ENCODE peak calls at places on chromosome 10, in four cellular contexts. K, Z, P and T are unnamed samples.

GRCh38 chr10:91511549-91512330 is 101.6 kb downstream of the HECTD2 start:
- DNase-seq in K (no peak), Z (peak), P (no peak), T (peak)

GRCh38 chr10:102648889-102649752 is 4.8 kb downstream of the TRIM8 start:
- DNase-seq in K (no peak), Z (no peak), P (no peak), T (no peak)

GRCh38 chr10:104809288-104810090 is 168.4 kb downstream of the SORCS3 start:
- DNase-seq in K (peak), Z (no peak), P (peak), T (no peak)

GRCh38 chr10:132452651-132453469 is 55.9 kb downstream of the PWWP2B start:
- DNase-seq in K (no peak), Z (peak), P (peak), T (peak)

GRCh38 chr10:3150961-3151360 is 21.6 kb downstream of the PITRM1 start:
- DNase-seq in K (no peak), Z (no peak), P (no peak), T (no peak)

GRCh38 chr10:74887614-74888284 is 61.3 kb downstream of the KAT6B start:
- DNase-seq in K (no peak), Z (no peak), P (no peak), T (no peak)

GRCh38 chr10:65628777-65629176 is 1297.1 kb upstream of the LRRTM3 start:
- DNase-seq in K (no peak), Z (no peak), P (no peak), T (no peak)

GRCh38 chr10:92052741-92053140 is 129.2 kb downstream of the BTAF1 start:
- DNase-seq in K (no peak), Z (no peak), P (no peak), T (no peak)

GRCh38 chr10:49079499-49079898 is 35.8 kb downstream of the VSTM4 start:
- DNase-seq in K (no peak), Z (no peak), P (no peak), T (no peak)

GRCh38 chr10:60687679-60688078 is 90.6 kb upstream of the CDK1 start:
- DNase-seq in K (no peak), Z (no peak), P (no peak), T (no peak)

GRCh38 chr10:19788075-19788686 is 28.1 kb upstream of the PLXDC2 start:
- DNase-seq in K (no peak), Z (peak), P (peak), T (no peak)

GRCh38 chr10:20877986-20878979 is 18.8 kb downstream of the NEBL start:
- DNase-seq in K (no peak), Z (no peak), P (no peak), T (peak)

GRCh38 chr10:113052076-113052830 is 102.2 kb downstream of the TCF7L2 start:
- DNase-seq in K (no peak), Z (peak), P (no peak), T (no peak)

GRCh38 chr10:103396789-103397087 is 312 bp downstream of the PDCD11 start:
- DNase-seq in K (no peak), Z (peak), P (no peak), T (no peak)

GRCh38 chr10:98433881-98434732 is 12.6 kb downstream of the HPS1 start:
- DNase-seq in K (no peak), Z (no peak), P (no peak), T (no peak)

GRCh38 chr10:8124436-8124835 is 69.9 kb downstream of the GATA3 start:
- DNase-seq in K (no peak), Z (no peak), P (no peak), T (no peak)

GRCh38 chr10:71211759-71212248 is 566 bp upstream of the UNC5B start:
- DNase-seq in K (no peak), Z (no peak), P (peak), T (no peak)

GRCh38 chr10:12656518-12657142 is 307.3 kb downstream of the CAMK1D start:
- DNase-seq in K (no peak), Z (peak), P (peak), T (peak)

GRCh38 chr10:14093735-14094484 is 236.8 kb downstream of the FRMD4A start:
- DNase-seq in K (no peak), Z (no peak), P (no peak), T (peak)

GRCh38 chr10:102613286-102613685 is 31.0 kb upstream of the TRIM8 start:
- DNase-seq in K (no peak), Z (no peak), P (no peak), T (no peak)

GRCh38 chr10:133097961-133098360 is 10.2 kb downstream of the ADGRA1 start:
- DNase-seq in K (no peak), Z (no peak), P (no peak), T (no peak)

GRCh38 chr10:34290412-34291082 is 524.5 kb downstream of the PARD3 start:
- DNase-seq in K (no peak), Z (no peak), P (peak), T (no peak)

GRCh38 chr10:84291389-84291788 is 37.0 kb upstream of the CCSER2 start:
- DNase-seq in K (no peak), Z (peak), P (peak), T (no peak)

GRCh38 chr10:14330390-14331071 is at the start of gene FRMD4A:
- DNase-seq in K (no peak), Z (no peak), P (no peak), T (no peak)

GRCh38 chr10:8103543-8103942 is 49.1 kb downstream of the GATA3 start:
- DNase-seq in K (no peak), Z (no peak), P (no peak), T (no peak)

GRCh38 chr10:129320340-129320739 is 146.7 kb upstream of the MGMT start:
- DNase-seq in K (no peak), Z (no peak), P (no peak), T (no peak)

GRCh38 chr10:8510471-8510870 is 456.0 kb downstream of the GATA3 start:
- DNase-seq in K (no peak), Z (no peak), P (no peak), T (no peak)

GRCh38 chr10:61992683-61993629 is 91.5 kb downstream of the ARID5B start:
- DNase-seq in K (no peak), Z (no peak), P (no peak), T (peak)

GRCh38 chr10:103451091-103451801 is 924 bp downstream of the CALHM2 start:
- DNase-seq in K (no peak), Z (peak), P (no peak), T (peak)

GRCh38 chr10:21069929-21070363 is 172.8 kb upstream of the NEBL start:
- DNase-seq in K (no peak), Z (no peak), P (no peak), T (no peak)

GRCh38 chr10:127293640-127294039 is 97.2 kb upstream of the INSYN2A start:
- DNase-seq in K (no peak), Z (no peak), P (no peak), T (no peak)

GRCh38 chr10:72306215-72306760 is 32.6 kb downstream of the DDIT4 start:
- DNase-seq in K (no peak), Z (peak), P (no peak), T (no peak)

GRCh38 chr10:35270100-35270499 is 66.2 kb upstream of the CCNY start:
- DNase-seq in K (no peak), Z (peak), P (no peak), T (no peak)

GRCh38 chr10:99854860-99855259 is 72.4 kb downstream of the ABCC2 start:
- DNase-seq in K (no peak), Z (peak), P (peak), T (peak)

GRCh38 chr10:8453587-8453986 is 399.1 kb downstream of the GATA3 start:
- DNase-seq in K (no peak), Z (no peak), P (no peak), T (no peak)

GRCh38 chr10:11661441-11661840 is 50.0 kb upstream of the USP6NL start:
- DNase-seq in K (no peak), Z (no peak), P (no peak), T (no peak)

GRCh38 chr10:98340261-98340675 is 72.3 kb upstream of the LOXL4 start:
- DNase-seq in K (no peak), Z (no peak), P (no peak), T (no peak)

GRCh38 chr10:29998142-29998808 is 61.1 kb downstream of the JCAD start:
- DNase-seq in K (peak), Z (peak), P (peak), T (peak)

GRCh38 chr10:30007406-30007805 is 52.0 kb downstream of the JCAD start:
- DNase-seq in K (no peak), Z (no peak), P (no peak), T (no peak)

GRCh38 chr10:30006410-30006809 is 53.0 kb downstream of the JCAD start:
- DNase-seq in K (no peak), Z (no peak), P (no peak), T (no peak)

GRCh38 chr10:30000802-30001571 is 58.4 kb downstream of the JCAD start:
- DNase-seq in K (no peak), Z (no peak), P (peak), T (no peak)

GRCh38 chr10:30002438-30003266 is 56.7 kb downstream of the JCAD start:
- DNase-seq in K (peak), Z (peak), P (peak), T (peak)
- TF ChIP-seq RNF2 in K (no peak), Z (no peak), P (no peak), T (no peak)

GRCh38 chr10:110642204-110642979 is 1.7 kb upstream of the RBM20 start:
- DNase-seq in K (no peak), Z (no peak), P (no peak), T (no peak)

GRCh38 chr10:110644598-110645462 is 694 bp downstream of the RBM20 start:
- DNase-seq in K (no peak), Z (peak), P (no peak), T (no peak)

GRCh38 chr10:110642980-110643655 is 1.0 kb upstream of the RBM20 start:
- DNase-seq in K (no peak), Z (no peak), P (no peak), T (no peak)

GRCh38 chr10:110646417-110647135 is 2.4 kb downstream of the RBM20 start:
- DNase-seq in K (no peak), Z (peak), P (no peak), T (no peak)

GRCh38 chr10:110643670-110644597 is at the start of gene RBM20:
- DNase-seq in K (no peak), Z (peak), P (no peak), T (no peak)
- TF ChIP-seq RNF2 in K (peak), Z (no peak), P (no peak), T (no peak)

GRCh38 chr10:79405221-79405994 is 40.0 kb downstream of the ZCCHC24 start:
- DNase-seq in K (no peak), Z (no peak), P (no peak), T (no peak)

GRCh38 chr10:79405995-79406515 is 39.4 kb downstream of the ZCCHC24 start:
- DNase-seq in K (no peak), Z (no peak), P (no peak), T (no peak)

GRCh38 chr10:79403441-79404230 is 41.8 kb downstream of the ZCCHC24 start:
- DNase-seq in K (no peak), Z (no peak), P (peak), T (no peak)

GRCh38 chr10:79404231-79404609 is 41.2 kb downstream of the ZCCHC24 start:
- DNase-seq in K (no peak), Z (peak), P (peak), T (no peak)

GRCh38 chr10:79404690-79405131 is 40.7 kb downstream of the ZCCHC24 start:
- DNase-seq in K (no peak), Z (no peak), P (no peak), T (no peak)
- TF ChIP-seq RNF2 in K (no peak), Z (no peak), P (no peak), T (no peak)

GRCh38 chr10:82221750-82222149 is 346.8 kb downstream of the NRG3 start:
- DNase-seq in K (no peak), Z (no peak), P (no peak), T (no peak)
- TF ChIP-seq RNF2 in K (no peak), Z (no peak), P (no peak), T (no peak)

GRCh38 chr10:45150997-45151396 is 150.3 kb downstream of the ZNF22 start:
- DNase-seq in K (no peak), Z (no peak), P (no peak), T (no peak)

GRCh38 chr10:45155784-45156183 is 155.1 kb downstream of the ZNF22 start:
- DNase-seq in K (no peak), Z (peak), P (peak), T (no peak)

GRCh38 chr10:45154481-45154880 is 153.8 kb downstream of the ZNF22 start:
- DNase-seq in K (no peak), Z (no peak), P (no peak), T (no peak)

GRCh38 chr10:45152726-45153125 is 152.0 kb downstream of the ZNF22 start:
- DNase-seq in K (no peak), Z (no peak), P (no peak), T (no peak)

DNA sequence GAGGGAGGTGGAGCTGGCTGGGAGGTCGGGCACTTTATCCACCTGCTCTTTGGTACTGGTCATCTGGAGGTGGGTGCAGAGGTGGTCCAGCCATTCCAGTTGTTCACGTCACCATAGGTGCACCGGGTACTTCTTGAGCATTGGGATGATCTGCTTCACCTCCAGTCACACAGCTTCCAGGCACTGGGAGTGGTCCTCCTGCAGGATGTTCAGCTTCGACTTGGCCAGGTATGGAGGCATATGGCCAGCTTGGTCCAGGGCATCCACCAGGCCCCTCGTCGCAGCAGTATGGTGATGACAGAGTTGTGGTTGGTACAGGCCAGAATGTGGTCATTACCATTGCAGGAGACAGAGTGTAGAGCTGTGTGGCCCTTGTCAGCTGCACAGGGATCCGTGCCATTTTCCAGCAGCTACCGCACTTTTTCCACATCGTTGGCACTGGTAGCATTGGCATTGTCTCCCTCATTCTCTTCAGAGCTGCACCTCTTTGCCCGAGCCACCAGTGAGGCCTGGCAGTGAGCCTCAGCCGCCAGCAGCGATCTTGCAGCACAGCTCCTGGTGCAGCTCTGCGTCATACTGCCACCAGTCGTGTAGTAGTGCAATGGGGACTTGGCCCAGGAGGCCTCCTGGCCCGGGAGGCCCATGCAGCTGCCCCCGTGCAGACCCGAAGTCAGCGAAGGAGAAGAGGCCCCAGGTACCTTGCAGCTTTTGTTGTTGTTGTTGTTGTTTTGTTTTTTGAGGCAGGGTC is 150.9 kb downstream of the ZNF22 start:
- DNase-seq in K (no peak), Z (no peak), P (no peak), T (no peak)
- TF ChIP-seq RNF2 in K (no peak), Z (no peak), P (no peak), T (no peak)

GRCh38 chr10:86599729-86600128 is 54.6 kb upstream of the OPN4 start:
- DNase-seq in K (no peak), Z (peak), P (no peak), T (no peak)
- TF ChIP-seq RNF2 in K (no peak), Z (no peak), P (no peak), T (no peak)

GRCh38 chr10:59624951-59625350 is 84.7 kb downstream of the SLC16A9 start:
- DNase-seq in K (no peak), Z (no peak), P (no peak), T (no peak)

GRCh38 chr10:59623100-59623822 is 86.4 kb downstream of the SLC16A9 start:
- DNase-seq in K (no peak), Z (no peak), P (no peak), T (no peak)

GRCh38 chr10:59621771-59622170 is 87.9 kb downstream of the SLC16A9 start:
- DNase-seq in K (no peak), Z (no peak), P (no peak), T (no peak)

GRCh38 chr10:59623823-59624535 is 85.7 kb downstream of the SLC16A9 start:
- DNase-seq in K (no peak), Z (no peak), P (no peak), T (no peak)

GRCh38 chr10:59622320-59622901 is 87.2 kb downstream of the SLC16A9 start:
- DNase-seq in K (no peak), Z (peak), P (peak), T (peak)
- TF ChIP-seq RNF2 in K (no peak), Z (no peak), P (no peak), T (no peak)

DNA sequence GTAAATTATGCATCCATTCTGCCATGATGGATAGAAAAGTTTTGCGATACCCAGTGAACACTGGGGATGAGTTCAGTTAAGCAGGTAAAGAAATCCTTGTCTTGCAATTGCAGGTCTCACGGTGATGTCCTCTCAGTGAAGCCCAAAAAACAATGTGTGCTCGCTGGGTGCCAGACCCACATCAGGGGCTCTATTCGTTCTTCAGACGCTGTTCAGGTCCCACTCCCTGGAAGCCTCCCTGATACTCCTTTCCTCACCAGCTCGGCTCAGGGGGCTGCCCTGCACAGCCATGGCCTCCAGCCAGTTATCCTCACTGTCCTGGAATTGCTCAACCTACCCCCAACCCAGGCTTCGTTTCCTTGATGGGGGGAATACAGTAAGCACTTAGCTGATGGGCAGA is 323.5 kb downstream of the ADARB2 start:
- DNase-seq in K (no peak), Z (no peak), P (no peak), T (no peak)
- TF ChIP-seq RNF2 in K (no peak), Z (no peak), P (no peak), T (no peak)

GRCh38 chr10:93357680-93358079 is 124.5 kb downstream of the MYOF start:
- DNase-seq in K (no peak), Z (peak), P (peak), T (peak)
- TF ChIP-seq RNF2 in K (no peak), Z (no peak), P (no peak), T (no peak)